ENCODE peak calls at places on chromosome 19, in seven cellular contexts. E, Z, X, P, G, I and H are unnamed samples.
A peak's percentile ranks its signal among the peaks of the same experiment; 100 is the strongest.

GRCh38 chr19:40200352-40201099 is 9.3 kb downstream of the MAP3K10 start:
- DNase-seq in X (no peak), I (no peak), P (no peak), G (no peak), Z (no peak), E (no peak), H (no peak)

GRCh38 chr19:46813570-46814358 is 25.4 kb upstream of the SLC1A5 start:
- DNase-seq in P (peak; percentile 36), Z (no peak), E (no peak), X (no peak), G (peak; percentile 76), I (no peak), H (no peak)

GRCh38 chr19:50557009-50557613 is 11.1 kb downstream of the LRRC4B start:
- DNase-seq in X (peak; percentile 3), Z (no peak), I (no peak), E (no peak), G (no peak), P (no peak), H (no peak)

GRCh38 chr19:33627962-33628839 is 6.4 kb downstream of the CHST8 start:
- DNase-seq in I (no peak), G (no peak), E (no peak), Z (no peak), P (no peak), X (no peak), H (no peak)

GRCh38 chr19:55452381-55453325 is 8.8 kb downstream of the ISOC2 start:
- DNase-seq in G (peak; percentile 79), P (peak; percentile 85), X (peak; percentile 85), E (no peak), I (no peak), Z (no peak), H (peak; percentile 92)

GRCh38 chr19:16660763-16661479 is at the start of gene TMEM38A:
- DNase-seq in Z (no peak), E (peak; percentile 2), X (peak; percentile 20), P (peak; percentile 55), G (peak; percentile 53), I (peak; percentile 41), H (peak; percentile 21)

GRCh38 chr19:48481846-48482639 is 12.9 kb downstream of the CYTH2 start:
- DNase-seq in G (no peak), P (no peak), I (no peak), X (no peak), E (no peak), Z (no peak), H (no peak)

GRCh38 chr19:1136201-1136600 is 32.4 kb downstream of the GPX4 start:
- DNase-seq in G (no peak), P (no peak), X (no peak), I (no peak), E (no peak), Z (no peak), H (no peak)

GRCh38 chr19:13024126-13024957 is 29.1 kb downstream of the NFIX start:
- DNase-seq in G (no peak), Z (no peak), P (no peak), X (no peak), E (no peak), I (no peak), H (no peak)

GRCh38 chr19:7921955-7922840 is 2.1 kb downstream of the SNAPC2 start:
- DNase-seq in E (no peak), Z (no peak), I (no peak), G (no peak), P (no peak), X (no peak), H (no peak)

GRCh38 chr19:20318616-20319015 is 151.6 kb downstream of the ZNF486 start:
- DNase-seq in E (no peak), G (no peak), Z (no peak), X (no peak), I (no peak), P (no peak), H (no peak)

GRCh38 chr19:18856385-18857126 is 24.8 kb downstream of the UPF1 start:
- DNase-seq in Z (no peak), P (peak; percentile 94), E (no peak), X (no peak), G (no peak), I (no peak), H (no peak)

GRCh38 chr19:1252818-1253513 is 4.6 kb downstream of the MIDN start:
- DNase-seq in G (peak; percentile 94), X (peak; percentile 97), P (no peak), Z (no peak), E (peak; percentile 66), I (peak; percentile 88), H (peak; percentile 85)

GRCh38 chr19:37506387-37507166 is at the start of gene ZNF793:
- DNase-seq in G (peak; percentile 87), E (peak; percentile 53), X (peak; percentile 88), I (peak; percentile 70), P (peak; percentile 15), Z (peak; percentile 70), H (peak; percentile 87)

GRCh38 chr19:30361107-30361447 is 11.1 kb upstream of the ZNF536 start:
- DNase-seq in P (no peak), Z (no peak), E (no peak), X (no peak), G (no peak), I (no peak), H (no peak)

GRCh38 chr19:35533201-35533821 is at the start of gene GAPDHS:
- DNase-seq in I (no peak), Z (no peak), X (no peak), P (no peak), E (no peak), G (no peak), H (no peak)

GRCh38 chr19:6613711-6614110 is 22.8 kb upstream of the CD70 start:
- DNase-seq in P (no peak), Z (no peak), E (no peak), I (no peak), X (no peak), G (no peak), H (no peak)

GRCh38 chr19:5693195-5694166 is 3.4 kb downstream of the RPL36 start:
- DNase-seq in I (peak; percentile 27), E (no peak), G (no peak), X (no peak), P (no peak), Z (no peak), H (no peak)

GRCh38 chr19:58511353-58512208 is at the start of gene SLC27A5:
- DNase-seq in E (no peak), I (no peak), G (no peak), P (peak; percentile 54), X (no peak), Z (no peak), H (no peak)

GRCh38 chr19:17370026-17370587 is 7.0 kb downstream of the PLVAP start:
- DNase-seq in I (no peak), Z (no peak), P (no peak), X (no peak), E (no peak), G (no peak), H (no peak)

GRCh38 chr19:31461814-31462539 is 112.7 kb upstream of the TSHZ3 start:
- DNase-seq in E (no peak), Z (no peak), X (peak; percentile 47), P (no peak), I (no peak), G (no peak), H (no peak)

GRCh38 chr19:35932291-35932936 is 3.8 kb upstream of the LRFN3 start:
- DNase-seq in X (no peak), Z (no peak), I (no peak), E (no peak), P (no peak), G (no peak), H (no peak)

GRCh38 chr19:50722248-50723013 is 733 bp upstream of the CLEC11A start:
- DNase-seq in E (no peak), X (no peak), P (no peak), I (no peak), Z (no peak), G (no peak), H (no peak)

GRCh38 chr19:14165986-14166385 is 29.6 kb upstream of the ASF1B start:
- DNase-seq in P (no peak), I (peak; percentile 24), E (no peak), X (no peak), G (no peak), Z (no peak), H (no peak)

GRCh38 chr19:6423499-6424189 is 967 bp downstream of the KHSRP start:
- DNase-seq in X (peak; percentile 48), Z (no peak), G (peak; percentile 58), I (peak; percentile 53), P (peak; percentile 79), E (no peak), H (peak; percentile 18)

GRCh38 chr19:47676811-47677210 is 36.4 kb upstream of the EHD2 start:
- DNase-seq in Z (no peak), I (no peak), G (no peak), E (no peak), P (no peak), X (no peak), H (no peak)